ENCODE peak calls at places on chromosomes 12 and 14, in five cellular contexts. Z is naive thymus-derived CD4-positive, alpha-beta T cell; U is upper lobe of right lung; F is ascending aorta; W is right lobe of liver. J is an unnamed sample.
A peak's percentile ranks its signal among the peaks of the same experiment; 100 is the strongest.

GRCh38 chr12:111792155-111792876 is 25.6 kb downstream of the ALDH2 start:
- DNase-seq in U (peak; percentile 64), Z (no peak), F (peak; percentile 81), W (peak; percentile 88), J (peak; percentile 88)

GRCh38 chr12:3747543-3747942 is 5.4 kb downstream of the CRACR2A start:
- DNase-seq in Z (no peak), F (no peak), W (no peak), U (no peak), J (no peak)

GRCh38 chr12:51838036-51838435 is 10.5 kb downstream of the FIGNL2 start:
- DNase-seq in F (no peak), U (no peak), Z (no peak), W (no peak), J (no peak)

GRCh38 chr12:13864081-13864673 is 117.2 kb downstream of the GRIN2B start:
- DNase-seq in F (peak; percentile 67), W (peak; percentile 79), Z (peak; percentile 27), U (peak; percentile 86), J (peak; percentile 83)

GRCh38 chr12:90401185-90401584 is 553.8 kb downstream of the CCER1 start:
- DNase-seq in Z (no peak), W (no peak), F (no peak), U (no peak), J (no peak)

GRCh38 chr12:69569236-69569635 is 16.0 kb upstream of the CCT2 start:
- DNase-seq in U (no peak), Z (no peak), F (no peak), W (no peak), J (no peak)

GRCh38 chr14:39055786-39056474 is 47.1 kb downstream of the SEC23A start:
- DNase-seq in Z (no peak), F (no peak), U (no peak), W (no peak), J (no peak)

GRCh38 chr12:52278530-52278929 is 4.1 kb downstream of the KRT86 start:
- DNase-seq in W (no peak), F (no peak), Z (no peak), U (no peak), J (no peak)

GRCh38 chr14:80669416-80669815 is 272.1 kb downstream of the CEP128 start:
- DNase-seq in U (no peak), Z (no peak), F (no peak), W (no peak), J (no peak)

GRCh38 chr12:13340149-13340548 is 143.6 kb downstream of the EMP1 start:
- DNase-seq in Z (no peak), U (no peak), W (no peak), F (no peak), J (no peak)

GRCh38 chr14:95297832-95298231 is 21.9 kb downstream of the CLMN start:
- DNase-seq in F (no peak), U (no peak), Z (no peak), W (no peak), J (no peak)

GRCh38 chr12:79644274-79645234 is 46.2 kb downstream of the PAWR start:
- DNase-seq in U (no peak), F (no peak), W (no peak), Z (no peak), J (no peak)

GRCh38 chr12:76782440-76782996 is 18.6 kb downstream of the ZDHHC17 start:
- DNase-seq in W (no peak), U (no peak), F (no peak), Z (no peak), J (no peak)

GRCh38 chr12:31488737-31489338 is 102.1 kb downstream of the DENND5B start:
- DNase-seq in U (no peak), F (no peak), Z (no peak), W (no peak), J (no peak)

GRCh38 chr12:65823481-65824313 is 586 bp upstream of the HMGA2 start:
- DNase-seq in F (peak; percentile 67), U (peak; percentile 69), Z (no peak), W (peak; percentile 46), J (peak; percentile 66)
- H3K27me3 ChIP-seq in F (no peaks in the 10 kb centered on the region), U (peaks cover 75% of the 10 kb centered on the region), Z (peaks cover 8% of the 10 kb centered on the region), W (peaks cover 26% of the 10 kb centered on the region), J (no peaks in the 10 kb centered on the region)

GRCh38 chr12:95195122-95195521 is 22.1 kb downstream of the FGD6 start:
- DNase-seq in U (no peak), Z (no peak), W (no peak), F (no peak), J (no peak)

GRCh38 chr12:95197636-95198035 is 19.6 kb downstream of the FGD6 start:
- DNase-seq in Z (no peak), W (no peak), U (no peak), F (no peak), J (no peak)

GRCh38 chr12:95191060-95191696 is 26.1 kb downstream of the FGD6 start:
- DNase-seq in W (no peak), U (no peak), Z (no peak), F (no peak), J (no peak)

GRCh38 chr12:95192271-95192670 is 25.0 kb downstream of the FGD6 start:
- DNase-seq in Z (no peak), F (no peak), U (no peak), W (no peak), J (no peak)
- H3K27ac ChIP-seq in Z (no peak overlapping the region), F (no peak overlapping the region), U (no peak overlapping the region), W (no peak overlapping the region), J (no peak overlapping the region)

DNA sequence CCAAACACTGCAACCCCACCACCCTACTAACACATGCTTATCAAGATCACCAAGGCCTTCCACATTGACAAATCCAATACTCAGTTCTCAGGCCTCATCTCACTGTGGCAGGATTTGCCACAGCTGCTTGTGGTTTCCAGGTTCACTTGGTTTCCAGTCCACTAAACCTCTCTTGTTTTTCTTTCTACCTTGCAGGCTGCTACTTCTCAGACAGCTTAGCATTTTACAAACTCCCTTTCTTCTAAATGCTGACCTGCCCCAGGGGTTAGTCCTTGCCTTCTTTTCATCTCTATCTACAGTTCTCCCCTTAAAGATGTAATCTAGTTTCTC is 84.1 kb downstream of the BCAT1 start:
- DNase-seq in W (no peak), F (no peak), Z (no peak), U (no peak), J (no peak)
- H3K9me3 ChIP-seq in W (no peaks in the 10 kb centered on the region), F (no peaks in the 10 kb centered on the region), Z (no peaks in the 10 kb centered on the region), U (no peaks in the 10 kb centered on the region), J (no peaks in the 10 kb centered on the region)

GRCh38 chr12:132335179-132335756 is 5.9 kb upstream of the GALNT9 start:
- DNase-seq in U (no peak), F (no peak), Z (no peak), W (no peak), J (peak; percentile 20)

GRCh38 chr12:132329739-132330548 is 555 bp upstream of the GALNT9 start:
- DNase-seq in Z (no peak), U (no peak), W (no peak), F (no peak), J (peak; percentile 50)

GRCh38 chr12:132333766-132334165 is 4.4 kb upstream of the GALNT9 start:
- DNase-seq in W (no peak), U (no peak), F (no peak), Z (no peak), J (no peak)

GRCh38 chr12:132330549-132330881 is 1.1 kb upstream of the GALNT9 start:
- DNase-seq in Z (no peak), W (no peak), F (no peak), U (no peak), J (no peak)

DNA sequence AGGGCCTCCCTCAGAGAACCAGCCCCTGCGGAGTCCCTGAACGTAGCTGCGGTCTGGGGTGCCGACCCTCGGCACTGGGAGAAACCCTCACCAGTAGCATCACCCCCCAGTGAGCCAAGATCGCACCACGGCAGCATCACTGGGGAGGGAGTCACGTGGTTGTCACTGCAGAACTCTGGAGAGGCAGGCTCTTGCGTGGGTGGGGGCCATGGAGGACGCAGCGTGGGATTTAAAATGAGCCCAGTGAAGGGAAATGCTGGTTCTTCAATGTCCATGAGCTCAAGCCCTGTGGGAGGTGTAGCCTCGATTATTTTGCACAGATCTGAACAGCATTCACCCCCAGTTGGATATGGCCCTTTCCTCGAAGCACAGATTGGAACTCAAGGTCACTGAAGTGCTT is 3.9 kb upstream of the GALNT9 start:
- DNase-seq in Z (no peak), F (no peak), U (no peak), W (no peak), J (no peak)
- H3K27me3 ChIP-seq in Z (peaks cover 11% of the 10 kb centered on the region), F (no peaks in the 10 kb centered on the region), U (peaks cover 51% of the 10 kb centered on the region), W (peaks cover 15% of the 10 kb centered on the region), J (no peaks in the 10 kb centered on the region)

GRCh38 chr14:103334644-103335603 is 887 bp downstream of the EIF5 start:
- DNase-seq in Z (peak; percentile 60), W (peak; percentile 82), F (peak; percentile 87), U (peak; percentile 91), J (peak; percentile 83)

GRCh38 chr14:103329421-103330347 is 4.4 kb upstream of the EIF5 start:
- DNase-seq in F (peak; percentile 70), Z (no peak), U (no peak), W (peak; percentile 66), J (no peak)

GRCh38 chr14:103330536-103330935 is 3.5 kb upstream of the EIF5 start:
- DNase-seq in F (no peak), Z (no peak), U (no peak), W (no peak), J (no peak)

GRCh38 chr14:103333754-103334643 is at the start of gene EIF5:
- DNase-seq in W (peak; percentile 99), U (peak; percentile 99), Z (peak; percentile 99), F (peak; percentile 100), J (peak; percentile 99)

GRCh38 chr14:103332143-103332919 is 1.7 kb upstream of the EIF5 start:
- DNase-seq in Z (no peak), W (no peak), F (no peak), U (no peak), J (no peak)
- H3K27ac ChIP-seq in Z (peak overlapping the region; percentile 99), W (peak overlapping the region; percentile 100), F (peak overlapping the region; percentile 100), U (peak overlapping the region; percentile 100), J (peak overlapping the region; percentile 27)

GRCh38 chr12:30400349-30400748 is 295.3 kb downstream of the IPO8 start:
- DNase-seq in W (no peak), U (no peak), F (no peak), Z (no peak), J (no peak)

GRCh38 chr12:30395190-30395589 is 300.5 kb downstream of the IPO8 start:
- DNase-seq in U (no peak), F (no peak), W (no peak), Z (no peak), J (no peak)

GRCh38 chr12:30399859-30400258 is 295.8 kb downstream of the IPO8 start:
- DNase-seq in Z (no peak), U (no peak), F (no peak), W (no peak), J (no peak)

GRCh38 chr12:30391766-30392366 is 303.8 kb downstream of the IPO8 start:
- DNase-seq in Z (no peak), W (no peak), U (no peak), F (no peak), J (no peak)

DNA sequence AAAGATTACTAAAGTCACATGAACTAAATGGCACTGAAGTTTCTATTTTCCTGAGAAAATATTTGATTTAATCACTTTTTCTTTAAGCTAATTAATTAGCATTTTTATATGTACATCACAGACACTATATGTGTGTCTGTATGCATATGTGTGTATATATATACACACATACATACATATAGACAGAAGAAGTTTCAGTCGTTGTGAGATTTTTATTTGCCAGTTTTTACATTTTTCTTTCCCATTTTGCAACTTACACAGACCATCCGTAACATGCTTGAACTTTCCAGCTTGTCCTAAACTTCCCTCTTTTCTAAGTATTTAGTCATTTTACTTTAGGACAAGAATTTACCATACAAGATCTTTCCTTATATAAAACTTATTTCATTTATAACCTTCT is 299.1 kb downstream of the IPO8 start:
- DNase-seq in W (no peak), Z (no peak), F (no peak), U (no peak), J (no peak)
- H3K9me3 ChIP-seq in W (no peaks in the 10 kb centered on the region), Z (no peaks in the 10 kb centered on the region), F (no peaks in the 10 kb centered on the region), U (no peaks in the 10 kb centered on the region), J (no peaks in the 10 kb centered on the region)

GRCh38 chr14:88325883-88326282 is 2.8 kb upstream of the KCNK10 start:
- DNase-seq in U (no peak), F (no peak), W (no peak), Z (no peak), J (no peak)
- H3K27me3 ChIP-seq in U (peaks cover 63% of the 10 kb centered on the region), F (no peaks in the 10 kb centered on the region), W (peaks cover 12% of the 10 kb centered on the region), Z (no peaks in the 10 kb centered on the region), J (no peaks in the 10 kb centered on the region)

J was measured in right cardiac atrium.